ENCODE peak calls at places on chromosomes 4 and X, in six cellular contexts. S is A172, T is IMR-90, V is H9, W is amniotic epithelial cell, U is NCI-H510A treated with DMSO at 0.1 percent for 48 hours. M is an unnamed sample.

GRCh38 chrX:137195991-137196390 is 162.2 kb upstream of the GPR101 start:
- DNase-seq in S (peak), T (no peak), V (no peak), W (no peak), U (no peak), M (no peak)

GRCh38 chrX:70554081-70554480 is 109.4 kb downstream of the DLG3 start:
- DNase-seq in S (peak), T (peak), V (no peak), W (peak), U (peak), M (no peak)

GRCh38 chrX:25049347-25049746 is 33.6 kb upstream of the ARX start:
- DNase-seq in S (peak), T (no peak), V (no peak), W (peak), U (no peak), M (no peak)

GRCh38 chr4:26568446-26568994 is 15.4 kb upstream of the TBC1D19 start:
- DNase-seq in S (peak), T (peak), V (no peak), W (peak), U (no peak), M (no peak)

GRCh38 chr4:172125438-172125837 is 312.2 kb downstream of the GALNTL6 start:
- DNase-seq in S (no peak), T (no peak), V (no peak), W (no peak), U (no peak), M (no peak)

GRCh38 chrX:138946941-138947340 is 235.4 kb upstream of the FGF13 start:
- DNase-seq in S (no peak), T (no peak), V (no peak), W (no peak), U (no peak), M (no peak)

GRCh38 chrX:16177260-16177659 is 10.0 kb downstream of the MAGEB17 start:
- DNase-seq in S (no peak), T (no peak), V (no peak), W (no peak), U (no peak), M (no peak)

GRCh38 chr4:173046818-173047217 is 121.8 kb upstream of the GALNT7 start:
- DNase-seq in S (peak), T (peak), V (no peak), W (no peak), U (peak), M (no peak)

GRCh38 chrX:47502591-47503222 is 19.7 kb upstream of the ZNF41 start:
- DNase-seq in S (no peak), T (peak), V (no peak), W (peak), U (peak), M (no peak)

GRCh38 chr4:138669479-138670165 is 346.0 kb upstream of the NOCT start:
- DNase-seq in S (peak), T (peak), V (no peak), W (peak), U (no peak), M (no peak)

GRCh38 chrX:17944833-17945497 is 83.9 kb upstream of the RAI2 start:
- DNase-seq in S (peak), T (no peak), V (no peak), W (no peak), U (no peak), M (peak)

GRCh38 chrX:39982927-39983326 is 114.8 kb downstream of the BCOR start:
- DNase-seq in S (no peak), T (no peak), V (no peak), W (no peak), U (peak), M (no peak)

GRCh38 chrX:156004256-156004655 is 6.8 kb downstream of the IL9R start:
- DNase-seq in S (no peak), T (no peak), V (no peak), W (no peak), U (no peak), M (no peak)

M was measured in ELF-1.